ENCODE peak calls at places on chromosomes 13 and 19, in five cellular contexts. L is stimulated activated CD4-positive, alpha-beta T cell treated with anti-CD3 and anti-CD28 coated beads, Interleukin-4, amount 100 ng/mL, for 48 hours; E is RKO; A is GM04504; H is hypothalamus. D is an unnamed sample.

GRCh38 chr19:4580021-4580901 is 20.8 kb upstream of the SEMA6B start:
- DNase-seq in E (no peak), H (no peak), A (no peak), L (no peak), D (no peak)

GRCh38 chr19:48367855-48368254 is 3.7 kb downstream of the SYNGR4 start:
- DNase-seq in E (no peak), L (no peak), A (no peak), H (no peak), D (no peak)

GRCh38 chr13:32225494-32225931 is 89.7 kb downstream of the ZAR1L start:
- DNase-seq in E (no peak), A (peak; percentile 37), H (no peak), L (no peak), D (no peak)

GRCh38 chr13:34371108-34371507 is 553.2 kb downstream of the RFC3 start:
- DNase-seq in E (no peak), A (no peak), L (no peak), H (no peak), D (no peak)

GRCh38 chr13:113991191-113991669 is 17.4 kb upstream of the C13orf46 start:
- DNase-seq in A (no peak), E (no peak), L (no peak), H (no peak), D (no peak)

GRCh38 chr13:24854311-24854710 is 90.3 kb downstream of the RNF17 start:
- DNase-seq in L (no peak), H (no peak), E (no peak), A (no peak), D (no peak)

GRCh38 chr19:38089440-38089839 is 134.6 kb downstream of the DPF1 start:
- DNase-seq in E (no peak), H (no peak), A (no peak), L (no peak), D (no peak)

GRCh38 chr19:45821103-45821521 is 6.0 kb upstream of the RSPH6A start:
- DNase-seq in L (no peak), H (no peak), A (no peak), E (no peak), D (no peak)

GRCh38 chr19:46975918-46976782 is 43.5 kb upstream of the NPAS1 start:
- DNase-seq in L (no peak), A (peak; percentile 96), H (peak; percentile 33), E (peak; percentile 27), D (no peak)

GRCh38 chr19:46482645-46483044 is 11.3 kb upstream of the PNMA8A start:
- DNase-seq in L (no peak), E (peak; percentile 29), A (no peak), H (no peak), D (no peak)

GRCh38 chr13:97809576-97809975 is 143.9 kb upstream of the IPO5 start:
- DNase-seq in E (no peak), A (no peak), H (no peak), L (no peak), D (no peak)

GRCh38 chr13:73261739-73262216 is 203.0 kb downstream of the KLF5 start:
- DNase-seq in H (no peak), E (no peak), A (no peak), L (no peak), D (no peak)

GRCh38 chr13:77857810-77858209 is 60.8 kb downstream of the EDNRB start:
- DNase-seq in E (no peak), L (no peak), A (no peak), H (no peak), D (no peak)

GRCh38 chr19:18685597-18686164 is 2.2 kb downstream of the CRTC1 start:
- DNase-seq in A (no peak), L (no peak), E (no peak), H (no peak), D (no peak)